ENCODE peak calls at places on chromosomes 11 and 22, in six cellular contexts. O is PC-9, P is stomach, G is mesenchymal stem cell, D is A549, A is colonic mucosa. F is an unnamed sample. For H3K4me1, the result is how much of the 10 kb centered on the place peaks cover.

GRCh38 chr11:24773326-24773725 is 276.5 kb downstream of the LUZP2 start:
- DNase-seq in A (no peak), G (no peak), D (no peak), O (no peak), P (no peak), F (no peak)

GRCh38 chr22:19807161-19807913 is 46.8 kb downstream of the TBX1 start:
- DNase-seq in A (no peak), O (no peak), G (no peak), P (no peak), D (no peak), F (no peak)

GRCh38 chr11:66743271-66743968 is 14.4 kb upstream of the SPTBN2 start:
- DNase-seq in G (no peak), A (peak), P (peak), D (peak), O (peak), F (no peak)

GRCh38 chr22:25169278-25170031 is 30.2 kb upstream of the CRYBB3 start:
- DNase-seq in D (no peak), G (no peak), P (no peak), A (no peak), O (no peak), F (no peak)

GRCh38 chr11:77101043-77101537 is 1.6 kb upstream of the OMP start:
- DNase-seq in G (peak), O (no peak), A (no peak), D (peak), P (no peak), F (peak)

GRCh38 chr22:43926349-43926710 is 2.7 kb downstream of the PNPLA3 start:
- DNase-seq in G (no peak), A (no peak), P (no peak), D (no peak), O (no peak), F (no peak)

GRCh38 chr11:35750981-35751663 is 88.5 kb downstream of the TRIM44 start:
- DNase-seq in A (no peak), P (no peak), D (no peak), O (no peak), G (no peak), F (no peak)

GRCh38 chr22:20659258-20659657 is 114.7 kb upstream of the SERPIND1 start:
- DNase-seq in P (no peak), O (no peak), A (no peak), G (no peak), D (no peak), F (no peak)

GRCh38 chr22:45217806-45218205 is 22.9 kb downstream of the KIAA0930 start:
- DNase-seq in O (no peak), D (no peak), P (no peak), G (no peak), A (no peak), F (peak)

GRCh38 chr11:19769820-19770219 is 57.2 kb downstream of the NAV2 start:
- DNase-seq in G (peak), A (no peak), P (no peak), O (peak), D (no peak), F (no peak)

GRCh38 chr11:110433393-110434333 is 3.9 kb downstream of the FDX1 start:
- DNase-seq in D (no peak), A (no peak), O (no peak), G (peak), P (no peak), F (no peak)

GRCh38 chr11:7694953-7695271 is 11.4 kb downstream of the OVCH2 start:
- DNase-seq in D (no peak), P (no peak), G (no peak), O (no peak), A (no peak), F (no peak)

GRCh38 chr11:11416917-11417316 is 63.9 kb upstream of the CSNK2A3 start:
- DNase-seq in O (no peak), D (peak), G (peak), A (no peak), P (no peak), F (no peak)

GRCh38 chr11:4826425-4826824 is 5.3 kb downstream of the OR51F2 start:
- DNase-seq in A (no peak), G (no peak), O (no peak), P (no peak), D (no peak), F (no peak)

GRCh38 chr22:46946383-46946965 is 184.0 kb downstream of the TBC1D22A start:
- DNase-seq in P (no peak), D (no peak), G (no peak), O (no peak), A (peak), F (no peak)

GRCh38 chr22:49749885-49750510 is 77.7 kb downstream of the BRD1 start:
- DNase-seq in G (no peak), A (no peak), D (no peak), P (no peak), O (no peak), F (no peak)

GRCh38 chr11:32968541-32968940 is 47.1 kb upstream of the DEPDC7 start:
- DNase-seq in O (no peak), A (no peak), P (no peak), G (no peak), D (no peak), F (no peak)

GRCh38 chr22:38973289-38974169 is 8.6 kb upstream of the APOBEC3B start:
- DNase-seq in O (peak), P (peak), D (peak), A (peak), G (peak), F (peak)

GRCh38 chr11:106077609-106078517 is at the start of gene AASDHPPT:
- DNase-seq in O (no peak), P (peak), D (peak), A (peak), G (no peak), F (peak)

GRCh38 chr11:81644239-81644840 is 1089.3 kb downstream of the FAM181B start:
- DNase-seq in G (peak), D (peak), P (no peak), O (peak), A (no peak), F (peak)

GRCh38 chr22:43238526-43239006 is 51.6 kb upstream of the TTLL12 start:
- DNase-seq in O (no peak), P (no peak), A (no peak), G (no peak), D (no peak), F (no peak)

GRCh38 chr11:2728663-2729332 is 29.0 kb upstream of the KCNQ1OT1 start:
- DNase-seq in A (no peak), D (no peak), O (no peak), P (no peak), G (no peak), F (no peak)

GRCh38 chr11:11808992-11809583 is 32.7 kb upstream of the USP47 start:
- DNase-seq in G (no peak), A (no peak), O (no peak), D (no peak), P (no peak), F (no peak)

GRCh38 chr11:86374121-86374520 is 566 bp upstream of the CCDC81 start:
- DNase-seq in O (no peak), A (no peak), P (no peak), G (no peak), D (no peak), F (no peak)

GRCh38 chr11:61489833-61490585 is 18.5 kb upstream of the LRRC10B start:
- DNase-seq in A (no peak), D (no peak), G (peak), P (no peak), O (peak), F (peak)

GRCh38 chr22:50269573-50270301 is 443 bp downstream of the MAPK11 start:
- DNase-seq in O (peak), P (no peak), G (peak), D (no peak), A (no peak), F (peak)

GRCh38 chr11:110088535-110089344 is 4.5 kb upstream of the ZC3H12C start:
- DNase-seq in A (no peak), O (no peak), P (no peak), D (no peak), G (no peak), F (no peak)

GRCh38 chr11:2681408-2682145 is 18.2 kb downstream of the KCNQ1OT1 start:
- DNase-seq in A (no peak), O (no peak), G (no peak), D (no peak), P (no peak), F (no peak)

GRCh38 chr22:40613025-40613424 is 23.5 kb downstream of the MRTFA start:
- DNase-seq in G (no peak), A (no peak), P (no peak), O (no peak), D (no peak), F (no peak)

GRCh38 chr11:134437821-134438220 is 25.8 kb upstream of the B3GAT1 start:
- DNase-seq in A (no peak), P (no peak), O (no peak), D (no peak), G (no peak), F (no peak)
- H3K4me1 ChIP-seq in A (under half), P (under half), O (under half), D (under half), G (under half), F (under half)

GRCh38 chr22:36253523-36254490 is 874 bp downstream of the APOL1 start:
- DNase-seq in D (no peak), O (no peak), A (no peak), G (no peak), P (peak), F (no peak)
- H3K4me3 ChIP-seq in D (no peak), O (no peak), A (peak), G (no peak), P (peak), F (no peak)

GRCh38 chr11:65558785-65559509 is 788 bp upstream of the LTBP3 start:
- DNase-seq in A (peak), O (no peak), P (peak), D (no peak), G (no peak), F (no peak)

GRCh38 chr11:65560555-65561418 is 2.6 kb upstream of the LTBP3 start:
- DNase-seq in P (peak), G (peak), D (peak), A (peak), O (peak), F (peak)

GRCh38 chr11:65559951-65560537 is 1.9 kb upstream of the LTBP3 start:
- DNase-seq in P (no peak), D (peak), A (peak), O (peak), G (peak), F (no peak)

GRCh38 chr11:65558002-65558784 is at the start of gene LTBP3:
- DNase-seq in D (peak), O (peak), P (peak), G (peak), A (peak), F (peak)

GRCh38 chr11:65559535-65559934 is 1.4 kb upstream of the LTBP3 start:
- DNase-seq in A (no peak), P (no peak), D (no peak), O (no peak), G (no peak), F (no peak)
- H3K4me1 ChIP-seq in A (under half), P (under half), D (half or more), O (half or more), G (half or more), F (under half)

GRCh38 chr11:16148301-16148787 is 208.0 kb downstream of the SOX6 start:
- DNase-seq in O (no peak), A (no peak), G (no peak), D (no peak), P (no peak), F (no peak)
- H3K4me3 ChIP-seq in O (no peak), A (no peak), G (no peak), D (no peak), P (no peak), F (no peak)

GRCh38 chr22:28788601-28789000 is 11.8 kb downstream of the XBP1 start:
- DNase-seq in A (no peak), G (no peak), O (no peak), D (no peak), P (no peak), F (no peak)
- H3K4me1 ChIP-seq in A (under half), G (under half), O (under half), D (under half), P (under half), F (under half)

F was measured in BE2C.